ENCODE peak calls at places on chromosomes 1 and 21, in four cellular contexts. I is activated T-cell treated with anti-CD3 and anti-CD28 coated beads for 1 hour, M is NCI-H774, G is lower leg skin. H is an unnamed sample.

GRCh38 chr1:95957748-95958147 is 723.7 kb downstream of the RWDD3 start:
- DNase-seq in I (no peak), M (no peak), G (no peak), H (no peak)

GRCh38 chr1:175481126-175482071 is 262.0 kb downstream of the TNR start:
- DNase-seq in I (no peak), M (no peak), G (peak; percentile 68), H (no peak)

GRCh38 chr21:34724857-34725195 is 56.0 kb downstream of the CLIC6 start:
- DNase-seq in I (no peak), M (no peak), G (no peak), H (no peak)

GRCh38 chr1:204868340-204868700 is 2.3 kb upstream of the NFASC start:
- DNase-seq in I (no peak), M (no peak), G (peak; percentile 69), H (no peak)

GRCh38 chr1:200242379-200243041 is 167.3 kb downstream of the ZNF281 start:
- DNase-seq in I (no peak), M (peak; percentile 51), G (no peak), H (no peak)

GRCh38 chr1:228094432-228095016 is 8.6 kb downstream of the C1orf35 start:
- DNase-seq in I (no peak), M (no peak), G (no peak), H (no peak)

GRCh38 chr1:39164256-39164655 is 40.2 kb upstream of the MACF1 start:
- DNase-seq in I (no peak), M (no peak), G (no peak), H (no peak)

GRCh38 chr1:183079697-183080096 is 56.5 kb downstream of the LAMC1 start:
- DNase-seq in I (no peak), M (no peak), G (no peak), H (no peak)

GRCh38 chr1:145918992-145919939 is 749 bp upstream of the PEX11B start:
- DNase-seq in I (no peak), M (peak; percentile 24), G (peak; percentile 93), H (no peak)

GRCh38 chr1:4939266-4939665 is 284.9 kb downstream of the AJAP1 start:
- DNase-seq in I (no peak), M (no peak), G (peak; percentile 52), H (no peak)

GRCh38 chr1:3054474-3054873 is 14.5 kb upstream of the PRDM16 start:
- DNase-seq in I (no peak), M (no peak), G (peak; percentile 80), H (no peak)

GRCh38 chr1:232377494-232377770 is 252.5 kb downstream of the SIPA1L2 start:
- DNase-seq in I (no peak), M (no peak), G (no peak), H (no peak)

GRCh38 chr1:68313736-68314594 is 81.6 kb upstream of the WLS start:
- DNase-seq in I (no peak), M (peak; percentile 68), G (no peak), H (no peak)

GRCh38 chr1:59427155-59427554 is 130.3 kb downstream of the FGGY start:
- DNase-seq in I (no peak), M (no peak), G (no peak), H (no peak)

GRCh38 chr1:9233241-9233941 is 1.2 kb upstream of the H6PD start:
- DNase-seq in I (no peak), M (no peak), G (peak; percentile 98), H (no peak)

GRCh38 chr21:23398726-23399125 is 2208.6 kb downstream of the MRPL39 start:
- DNase-seq in I (no peak), M (no peak), G (no peak), H (no peak)

GRCh38 chr1:33713058-33713877 is 150.6 kb upstream of the HMGB4 start:
- DNase-seq in I (no peak), M (no peak), G (peak; percentile 52), H (no peak)

GRCh38 chr1:218348628-218349185 is 3.6 kb downstream of the TGFB2 start:
- DNase-seq in I (no peak), M (no peak), G (no peak), H (no peak)

GRCh38 chr1:991895-992294 is 8.0 kb downstream of the HES4 start:
- DNase-seq in I (no peak), M (no peak), G (no peak), H (no peak)

GRCh38 chr1:236365999-236366570 is 28.0 kb upstream of the EDARADD start:
- DNase-seq in I (no peak), M (no peak), G (no peak), H (no peak)